ENCODE peak calls at places on chromosomes 6 and 20, in six cellular contexts. One of them, this sample, is unnamed.

GRCh38 chr6:137487947-137488735 is 6.1 kb downstream of the OLIG3 start:
- DNase-seq in heart left ventricle: no peak
- DNase-seq in heart right ventricle: no peak
- DNase-seq in uterus: no peak
- DNase-seq in AG09309: no peak
- DNase-seq in endothelial cell: no peak
- DNase-seq in this sample: no peak

GRCh38 chr20:50670126-50670862 is 21.0 kb downstream of the RIPOR3 start:
- DNase-seq in heart right ventricle: no peak
- DNase-seq in uterus: no peak
- DNase-seq in AG09309: no peak
- DNase-seq in endothelial cell: no peak
- DNase-seq in heart left ventricle: no peak
- DNase-seq in this sample: no peak

GRCh38 chr6:56946368-56946767 is 8.5 kb upstream of the BEND6 start:
- DNase-seq in endothelial cell: no peak
- DNase-seq in heart right ventricle: no peak
- DNase-seq in uterus: no peak
- DNase-seq in AG09309: no peak
- DNase-seq in heart left ventricle: no peak
- DNase-seq in this sample: no peak

GRCh38 chr6:158672726-158673125 is 22.9 kb downstream of the SYTL3 start:
- DNase-seq in endothelial cell: no peak
- DNase-seq in heart right ventricle: no peak
- DNase-seq in AG09309: no peak
- DNase-seq in uterus: no peak
- DNase-seq in heart left ventricle: no peak
- DNase-seq in this sample: no peak

GRCh38 chr20:1588166-1588868 is 30.8 kb upstream of the SIRPD start:
- DNase-seq in heart right ventricle: no peak
- DNase-seq in uterus: no peak
- DNase-seq in AG09309: no peak
- DNase-seq in heart left ventricle: no peak
- DNase-seq in endothelial cell: no peak
- DNase-seq in this sample: no peak

GRCh38 chr20:3932277-3933073 is 43.3 kb downstream of the PANK2 start:
- DNase-seq in AG09309: no peak
- DNase-seq in endothelial cell: no peak
- DNase-seq in uterus: no peak
- DNase-seq in heart left ventricle: no peak
- DNase-seq in heart right ventricle: no peak
- DNase-seq in this sample: no peak

GRCh38 chr6:140051521-140052455 is 677.3 kb upstream of the CITED2 start:
- DNase-seq in AG09309: peak
- DNase-seq in heart left ventricle: no peak
- DNase-seq in endothelial cell: no peak
- DNase-seq in uterus: no peak
- DNase-seq in heart right ventricle: no peak
- DNase-seq in this sample: no peak

GRCh38 chr20:2145376-2145775 is 43.7 kb downstream of the STK35 start:
- DNase-seq in uterus: no peak
- DNase-seq in endothelial cell: no peak
- DNase-seq in heart right ventricle: no peak
- DNase-seq in AG09309: no peak
- DNase-seq in heart left ventricle: no peak
- DNase-seq in this sample: no peak

GRCh38 chr6:49849121-49849907 is 17.0 kb downstream of the CRISP1 start:
- DNase-seq in endothelial cell: no peak
- DNase-seq in heart left ventricle: no peak
- DNase-seq in uterus: no peak
- DNase-seq in AG09309: peak
- DNase-seq in heart right ventricle: no peak
- DNase-seq in this sample: peak

GRCh38 chr6:20909621-20910020 is 375.4 kb downstream of the CDKAL1 start:
- DNase-seq in endothelial cell: no peak
- DNase-seq in heart left ventricle: no peak
- DNase-seq in heart right ventricle: no peak
- DNase-seq in uterus: no peak
- DNase-seq in AG09309: no peak
- DNase-seq in this sample: no peak

GRCh38 chr6:147099974-147100373 is 104.2 kb upstream of the STXBP5 start:
- DNase-seq in heart left ventricle: no peak
- DNase-seq in AG09309: no peak
- DNase-seq in endothelial cell: no peak
- DNase-seq in heart right ventricle: no peak
- DNase-seq in uterus: no peak
- DNase-seq in this sample: peak

GRCh38 chr6:76003686-76004085 is 68.8 kb downstream of the IMPG1 start:
- DNase-seq in heart right ventricle: no peak
- DNase-seq in endothelial cell: no peak
- DNase-seq in heart left ventricle: no peak
- DNase-seq in AG09309: no peak
- DNase-seq in uterus: no peak
- DNase-seq in this sample: no peak

GRCh38 chr20:461254-462198 is 807 bp downstream of the TBC1D20 start:
- DNase-seq in endothelial cell: peak
- DNase-seq in AG09309: no peak
- DNase-seq in uterus: peak
- DNase-seq in heart left ventricle: peak
- DNase-seq in heart right ventricle: peak
- DNase-seq in this sample: no peak

GRCh38 chr6:136334853-136335252 is 45.2 kb upstream of the BCLAF1 start:
- DNase-seq in heart left ventricle: no peak
- DNase-seq in heart right ventricle: no peak
- DNase-seq in uterus: no peak
- DNase-seq in endothelial cell: peak
- DNase-seq in AG09309: no peak
- DNase-seq in this sample: no peak

GRCh38 chr20:24102290-24102689 is 113.7 kb upstream of the GGTLC1 start:
- DNase-seq in heart right ventricle: no peak
- DNase-seq in uterus: no peak
- DNase-seq in AG09309: no peak
- DNase-seq in endothelial cell: peak
- DNase-seq in heart left ventricle: no peak
- DNase-seq in this sample: no peak

GRCh38 chr20:25179439-25180089 is 15.9 kb upstream of the ENTPD6 start:
- DNase-seq in uterus: no peak
- DNase-seq in AG09309: no peak
- DNase-seq in endothelial cell: no peak
- DNase-seq in heart left ventricle: no peak
- DNase-seq in heart right ventricle: no peak
- DNase-seq in this sample: no peak

GRCh38 chr20:61584851-61585250 is 332.8 kb downstream of the CDH4 start:
- DNase-seq in AG09309: no peak
- DNase-seq in heart right ventricle: peak
- DNase-seq in endothelial cell: no peak
- DNase-seq in heart left ventricle: peak
- DNase-seq in uterus: no peak
- DNase-seq in this sample: no peak

GRCh38 chr6:154923199-154923869 is 71.8 kb upstream of the TIAM2 start:
- DNase-seq in endothelial cell: no peak
- DNase-seq in AG09309: no peak
- DNase-seq in heart left ventricle: no peak
- DNase-seq in uterus: no peak
- DNase-seq in heart right ventricle: no peak
- DNase-seq in this sample: no peak

GRCh38 chr6:84026721-84027164 is 6.8 kb upstream of the MRAP2 start:
- DNase-seq in heart right ventricle: no peak
- DNase-seq in heart left ventricle: no peak
- DNase-seq in AG09309: no peak
- DNase-seq in uterus: no peak
- DNase-seq in endothelial cell: no peak
- DNase-seq in this sample: no peak

GRCh38 chr20:43774754-43775153 is 48.0 kb upstream of the GTSF1L start:
- DNase-seq in heart left ventricle: no peak
- DNase-seq in uterus: no peak
- DNase-seq in endothelial cell: no peak
- DNase-seq in heart right ventricle: no peak
- DNase-seq in AG09309: no peak
- DNase-seq in this sample: no peak

GRCh38 chr6:73382462-73383113 is 12.0 kb upstream of the DDX43 start:
- DNase-seq in heart right ventricle: no peak
- DNase-seq in AG09309: no peak
- DNase-seq in uterus: no peak
- DNase-seq in heart left ventricle: no peak
- DNase-seq in endothelial cell: no peak
- DNase-seq in this sample: no peak

GRCh38 chr20:38414769-38415450 is 20.2 kb downstream of the SNHG17 start:
- DNase-seq in heart right ventricle: no peak
- DNase-seq in uterus: no peak
- DNase-seq in heart left ventricle: no peak
- DNase-seq in endothelial cell: no peak
- DNase-seq in AG09309: no peak
- DNase-seq in this sample: no peak

GRCh38 chr6:162726997-162727346 is 594 bp downstream of the PRKN start:
- DNase-seq in uterus: peak
- DNase-seq in AG09309: no peak
- DNase-seq in endothelial cell: no peak
- DNase-seq in heart left ventricle: peak
- DNase-seq in heart right ventricle: no peak
- DNase-seq in this sample: no peak

GRCh38 chr6:144947398-144947976 is 662.4 kb downstream of the UTRN start:
- DNase-seq in endothelial cell: no peak
- DNase-seq in heart right ventricle: no peak
- DNase-seq in AG09309: no peak
- DNase-seq in uterus: no peak
- DNase-seq in heart left ventricle: no peak
- DNase-seq in this sample: no peak

GRCh38 chr6:117448732-117449131 is 23.0 kb upstream of the ROS1 start:
- DNase-seq in endothelial cell: no peak
- DNase-seq in heart left ventricle: no peak
- DNase-seq in uterus: no peak
- DNase-seq in heart right ventricle: no peak
- DNase-seq in AG09309: peak
- DNase-seq in this sample: peak

GRCh38 chr6:51753635-51754034 is 333.8 kb downstream of the PKHD1 start:
- DNase-seq in endothelial cell: peak
- DNase-seq in uterus: no peak
- DNase-seq in AG09309: no peak
- DNase-seq in heart right ventricle: no peak
- DNase-seq in heart left ventricle: peak
- DNase-seq in this sample: no peak
- TF ChIP-seq CTCF in endothelial cell: peak
- TF ChIP-seq CTCF in uterus: no peak
- TF ChIP-seq CTCF in AG09309: no peak
- TF ChIP-seq CTCF in heart right ventricle: no peak
- TF ChIP-seq CTCF in heart left ventricle: peak
- TF ChIP-seq CTCF in this sample: no peak

DNA sequence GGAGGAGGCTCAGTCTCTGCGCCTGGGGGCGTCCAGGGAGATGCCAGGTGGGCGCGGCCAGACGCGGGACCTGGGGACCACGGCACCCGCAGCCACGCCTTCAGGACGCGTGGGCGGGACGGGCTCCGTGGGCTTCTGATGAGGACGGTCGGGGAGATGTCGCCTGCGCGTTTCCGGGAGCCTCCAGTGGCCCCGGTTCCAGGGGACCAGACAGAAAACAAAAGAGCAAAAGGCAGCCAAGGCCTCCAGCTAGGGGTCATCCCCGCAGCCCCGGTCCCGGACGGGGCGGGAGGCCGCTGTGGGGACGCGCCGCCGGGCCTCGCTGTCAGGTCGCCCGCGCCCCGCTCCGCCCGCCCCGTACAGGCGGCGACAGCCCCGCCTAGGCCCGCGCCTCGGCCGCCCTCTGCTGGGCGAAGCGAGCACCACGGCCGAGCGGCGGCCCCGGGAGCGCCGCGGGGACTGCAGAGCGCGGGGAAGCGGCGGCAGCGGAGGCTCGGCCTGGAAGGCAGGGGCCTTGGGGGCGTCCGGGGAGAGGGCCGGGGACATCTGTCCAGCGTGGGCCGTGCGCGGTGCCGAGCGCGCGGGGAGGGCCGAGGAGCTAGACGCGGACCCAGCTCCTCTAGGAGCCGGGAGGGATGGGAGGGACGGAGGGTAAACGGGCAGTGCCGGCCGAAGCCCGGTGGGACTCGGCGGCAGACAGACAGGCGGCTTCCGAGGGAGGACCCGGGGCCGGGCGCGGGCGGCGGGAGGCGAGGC is 48.7 kb downstream of the TMEM242 start:
- DNase-seq in heart left ventricle: peak
- DNase-seq in endothelial cell: peak
- DNase-seq in uterus: peak
- DNase-seq in AG09309: no peak
- DNase-seq in heart right ventricle: peak
- DNase-seq in this sample: no peak
- TF ChIP-seq CTCF in heart left ventricle: peak
- TF ChIP-seq CTCF in endothelial cell: peak
- TF ChIP-seq CTCF in uterus: peak
- TF ChIP-seq CTCF in AG09309: peak
- TF ChIP-seq CTCF in heart right ventricle: peak
- TF ChIP-seq CTCF in this sample: peak

GRCh38 chr6:11043961-11044711 is at the start of gene ELOVL2:
- DNase-seq in heart right ventricle: peak
- DNase-seq in endothelial cell: peak
- DNase-seq in heart left ventricle: peak
- DNase-seq in uterus: no peak
- DNase-seq in AG09309: no peak
- DNase-seq in this sample: no peak
- TF ChIP-seq CTCF in heart right ventricle: peak
- TF ChIP-seq CTCF in endothelial cell: peak
- TF ChIP-seq CTCF in heart left ventricle: peak
- TF ChIP-seq CTCF in uterus: peak
- TF ChIP-seq CTCF in AG09309: peak
- TF ChIP-seq CTCF in this sample: peak

GRCh38 chr6:149425224-149425623 is 25.2 kb downstream of the SUMO4 start:
- DNase-seq in heart right ventricle: no peak
- DNase-seq in AG09309: no peak
- DNase-seq in endothelial cell: no peak
- DNase-seq in uterus: no peak
- DNase-seq in heart left ventricle: no peak
- DNase-seq in this sample: no peak

GRCh38 chr6:149422581-149422980 is 22.5 kb downstream of the SUMO4 start:
- DNase-seq in heart right ventricle: no peak
- DNase-seq in uterus: no peak
- DNase-seq in AG09309: no peak
- DNase-seq in heart left ventricle: no peak
- DNase-seq in endothelial cell: no peak
- DNase-seq in this sample: no peak

GRCh38 chr6:149423946-149424440 is 23.9 kb downstream of the SUMO4 start:
- DNase-seq in AG09309: no peak
- DNase-seq in uterus: no peak
- DNase-seq in heart right ventricle: no peak
- DNase-seq in endothelial cell: no peak
- DNase-seq in heart left ventricle: no peak
- DNase-seq in this sample: no peak

GRCh38 chr6:149428606-149429005 is 28.5 kb downstream of the SUMO4 start:
- DNase-seq in heart right ventricle: no peak
- DNase-seq in endothelial cell: no peak
- DNase-seq in uterus: no peak
- DNase-seq in AG09309: no peak
- DNase-seq in heart left ventricle: no peak
- DNase-seq in this sample: no peak

DNA sequence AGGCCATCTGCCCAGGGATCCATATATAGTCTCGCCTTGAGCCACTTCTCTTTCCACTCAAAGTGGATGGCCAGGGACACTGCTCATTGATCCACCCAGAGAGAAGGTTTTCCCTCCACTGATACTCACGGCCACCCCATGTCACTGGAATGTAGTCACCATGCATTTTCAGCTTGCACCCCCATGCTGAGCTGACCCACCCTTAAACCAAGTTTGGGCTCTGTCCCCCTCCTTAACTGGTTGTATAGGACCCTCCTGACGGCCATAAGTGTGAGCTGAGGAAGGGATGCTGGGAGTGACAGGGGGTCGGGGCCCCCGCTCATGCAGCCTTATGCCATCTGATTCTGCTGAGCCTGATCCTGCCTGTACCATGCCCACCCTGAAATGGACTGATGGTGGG is 25.7 kb downstream of the SUMO4 start:
- DNase-seq in heart right ventricle: no peak
- DNase-seq in AG09309: no peak
- DNase-seq in endothelial cell: no peak
- DNase-seq in heart left ventricle: no peak
- DNase-seq in uterus: no peak
- DNase-seq in this sample: no peak
- TF ChIP-seq CTCF in heart right ventricle: no peak
- TF ChIP-seq CTCF in AG09309: no peak
- TF ChIP-seq CTCF in endothelial cell: no peak
- TF ChIP-seq CTCF in heart left ventricle: no peak
- TF ChIP-seq CTCF in uterus: no peak
- TF ChIP-seq CTCF in this sample: no peak